ENCODE peak calls at places on chromosome 15, in ten cellular contexts. D is AG08396; F is A172; R is nucleus accumbens; P is AML-193; A is colonic mucosa; O is AG08395; K is stimulated activated CD4-positive, alpha-beta T cell treated with anti-CD3 and anti-CD28 coated beads, Interleukin-1b, Interleukin-23, amount 100 ng/mL, for 24 hours; X is GM23248; Z is GM13976. C is an unnamed sample.

GRCh38 chr15:90033006-90033405 is 31.9 kb downstream of the ZNF710 start:
- DNase-seq in K (no peak), P (no peak), X (no peak), A (no peak), D (no peak), R (no peak), F (no peak), O (no peak), Z (no peak), C (no peak)

GRCh38 chr15:65954289-65954741 is 85.0 kb downstream of the RAB11A start:
- DNase-seq in R (no peak), A (no peak), Z (no peak), P (no peak), D (no peak), O (no peak), K (no peak), F (peak; percentile 89), X (peak; percentile 30), C (no peak)

GRCh38 chr15:65412556-65412955 is 10.2 kb downstream of the IGDCC4 start:
- DNase-seq in R (no peak), F (no peak), P (no peak), K (no peak), O (no peak), Z (no peak), A (no peak), D (no peak), X (no peak), C (no peak)

GRCh38 chr15:27817258-27817657 is 281.9 kb downstream of the OCA2 start:
- DNase-seq in D (no peak), A (no peak), F (no peak), O (no peak), P (no peak), Z (no peak), R (no peak), X (no peak), K (no peak), C (no peak)

GRCh38 chr15:44029003-44029402 is 166.1 kb downstream of the FRMD5 start:
- DNase-seq in D (no peak), F (no peak), K (no peak), P (no peak), A (no peak), R (no peak), O (no peak), Z (no peak), X (peak; percentile 14), C (no peak)

GRCh38 chr15:42364529-42364928 is 5.2 kb downstream of the CAPN3 start:
- DNase-seq in K (no peak), P (no peak), O (no peak), D (no peak), X (peak; percentile 7), Z (no peak), F (no peak), R (no peak), A (peak; percentile 27), C (no peak)

GRCh38 chr15:71472699-71473098 is 337.7 kb upstream of the NR2E3 start:
- DNase-seq in X (no peak), F (no peak), Z (no peak), D (no peak), K (no peak), A (no peak), P (no peak), R (no peak), O (no peak), C (no peak)

GRCh38 chr15:85742186-85742751 is 52.5 kb downstream of the KLHL25 start:
- DNase-seq in P (no peak), D (no peak), K (no peak), O (peak; percentile 38), A (no peak), Z (no peak), F (no peak), X (peak; percentile 59), R (no peak), C (no peak)

GRCh38 chr15:96064351-96064756 is 266.1 kb upstream of the NR2F2 start:
- DNase-seq in X (no peak), Z (no peak), P (no peak), D (peak; percentile 16), K (no peak), O (peak; percentile 5), A (no peak), R (no peak), F (peak; percentile 6), C (peak; percentile 54)

GRCh38 chr15:70190965-70191364 is 93.2 kb upstream of the TLE3 start:
- DNase-seq in R (no peak), F (no peak), O (no peak), X (no peak), A (no peak), D (no peak), Z (no peak), P (no peak), K (no peak), C (no peak)

GRCh38 chr15:39786444-39787056 is 3.9 kb upstream of the FSIP1 start:
- DNase-seq in D (peak; percentile 36), X (peak; percentile 81), R (no peak), F (peak; percentile 47), K (no peak), P (peak; percentile 53), Z (peak; percentile 48), O (peak; percentile 59), A (no peak), C (peak; percentile 62)

GRCh38 chr15:52257734-52258062 is 37.9 kb downstream of the MYO5C start:
- DNase-seq in K (no peak), R (no peak), P (no peak), Z (no peak), F (peak; percentile 37), O (peak; percentile 79), D (no peak), X (peak; percentile 94), A (no peak), C (no peak)

GRCh38 chr15:37014137-37014536 is 86.2 kb downstream of the MEIS2 start:
- DNase-seq in Z (no peak), K (no peak), D (no peak), O (peak; percentile 17), P (no peak), F (no peak), R (no peak), X (peak; percentile 61), A (no peak), C (no peak)

GRCh38 chr15:28957606-28958498 is 72.1 kb downstream of the APBA2 start:
- DNase-seq in F (no peak), A (no peak), D (no peak), K (no peak), O (no peak), Z (no peak), P (no peak), R (no peak), X (no peak), C (no peak)

GRCh38 chr15:68631621-68632051 is 52.8 kb downstream of the CORO2B start:
- DNase-seq in A (no peak), D (no peak), R (no peak), K (no peak), O (no peak), F (no peak), P (no peak), X (no peak), Z (no peak), C (no peak)

GRCh38 chr15:57375827-57376694 is at the start of gene CGNL1:
- DNase-seq in O (peak; percentile 63), F (no peak), D (peak; percentile 79), Z (peak; percentile 48), P (no peak), R (no peak), A (peak; percentile 60), X (peak; percentile 71), K (no peak), C (peak; percentile 77)

GRCh38 chr15:59886476-59886875 is 117.6 kb upstream of the FOXB1 start:
- DNase-seq in K (no peak), D (no peak), O (no peak), A (no peak), Z (no peak), X (no peak), F (no peak), P (no peak), R (no peak), C (no peak)

GRCh38 chr15:77251662-77252061 is 168.2 kb downstream of the PEAK1 start:
- DNase-seq in X (peak; percentile 57), F (peak; percentile 4), K (no peak), A (no peak), O (no peak), R (no peak), D (no peak), Z (no peak), P (no peak), C (no peak)

GRCh38 chr15:59587085-59587826 is 24.3 kb upstream of the GCNT3 start:
- DNase-seq in R (no peak), F (no peak), P (no peak), A (no peak), X (no peak), D (no peak), K (no peak), O (no peak), Z (no peak), C (peak; percentile 64)

C was measured in hepatocyte.